ENCODE peak calls at places on chromosomes 11 and 22, in four cellular contexts. Q is GM12878, X is K562, G is HepG2. U is an unnamed sample.

GRCh38 chr11:89182773-89183172 is 5.1 kb downstream of the TYR start:
- DNase-seq in Q (no peak), X (no peak), G (no peak), U (no peak)

GRCh38 chr11:46373787-46374740 is 7.4 kb upstream of the MDK start:
- DNase-seq in G (no peak), Q (no peak), X (no peak), U (no peak)

GRCh38 chr11:93766504-93766903 is 17.6 kb upstream of the MED17 start:
- DNase-seq in Q (no peak), G (no peak), X (no peak), U (no peak)

GRCh38 chr22:27799334-27800249 is 2.0 kb downstream of the MN1 start:
- DNase-seq in X (no peak), Q (no peak), G (no peak), U (no peak)

GRCh38 chr11:26820739-26821138 is 98.9 kb upstream of the SLC5A12 start:
- DNase-seq in Q (no peak), G (no peak), X (no peak), U (no peak)

GRCh38 chr11:134545521-134545920 is 133.5 kb upstream of the B3GAT1 start:
- DNase-seq in G (no peak), X (no peak), Q (no peak), U (no peak)

GRCh38 chr11:72240461-72241289 is 3.3 kb downstream of the PHOX2A start:
- DNase-seq in Q (no peak), X (no peak), G (no peak), U (peak; percentile 25)

GRCh38 chr11:13965337-13965736 is 2.8 kb downstream of the SPON1 start:
- DNase-seq in Q (no peak), G (peak; percentile 13), X (no peak), U (no peak)

GRCh38 chr22:46936378-46936916 is 174.0 kb downstream of the TBC1D22A start:
- DNase-seq in G (peak; percentile 76), Q (no peak), X (no peak), U (no peak)

GRCh38 chr11:46072172-46072964 is 48.9 kb downstream of the PHF21A start:
- DNase-seq in X (peak; percentile 67), G (no peak), Q (no peak), U (no peak)

GRCh38 chr11:69837791-69838190 is 18.6 kb upstream of the FGF3 start:
- DNase-seq in X (no peak), G (no peak), Q (no peak), U (no peak)

GRCh38 chr11:86183694-86184093 is 60.9 kb upstream of the EED start:
- DNase-seq in G (no peak), Q (no peak), X (peak; percentile 86), U (no peak)

GRCh38 chr11:110184974-110185597 is 91.9 kb downstream of the ZC3H12C start:
- DNase-seq in X (no peak), G (peak; percentile 14), Q (no peak), U (no peak)

GRCh38 chr11:100860318-100860896 is 173.3 kb downstream of the ARHGAP42 start:
- DNase-seq in G (no peak), X (no peak), Q (no peak), U (no peak)

GRCh38 chr11:19789840-19790710 is 77.4 kb downstream of the NAV2 start:
- DNase-seq in G (no peak), Q (no peak), X (no peak), U (no peak)

GRCh38 chr11:14638561-14638960 is 5.0 kb upstream of the PDE3B start:
- DNase-seq in Q (no peak), G (no peak), X (no peak), U (no peak)

GRCh38 chr11:9269492-9270030 is 4.4 kb upstream of the DENND5A start:
- DNase-seq in Q (no peak), G (no peak), X (no peak), U (no peak)

GRCh38 chr11:73308963-73309960 is 1.2 kb downstream of the ARHGEF17 start:
- DNase-seq in Q (no peak), X (peak; percentile 28), G (peak; percentile 92), U (peak; percentile 89)

GRCh38 chr11:35087648-35088047 is 51.3 kb upstream of the CD44 start:
- DNase-seq in Q (no peak), G (no peak), X (no peak), U (no peak)

GRCh38 chr11:112166561-112166960 is 611 bp upstream of the TEX12 start:
- DNase-seq in G (peak; percentile 51), Q (no peak), X (no peak), U (no peak)

GRCh38 chr11:96012086-96012824 is 88.3 kb upstream of the MTMR2 start:
- DNase-seq in G (peak; percentile 99), X (peak; percentile 55), Q (peak; percentile 96), U (no peak)

GRCh38 chr11:130601141-130601540 is 152.7 kb downstream of the ADAMTS15 start:
- DNase-seq in Q (no peak), X (no peak), G (no peak), U (peak; percentile 51)

GRCh38 chr11:134357545-134357839 is 25.7 kb downstream of the GLB1L2 start:
- DNase-seq in X (no peak), G (no peak), Q (no peak), U (peak; percentile 5)

GRCh38 chr11:62553839-62554361 is 7.3 kb upstream of the AHNAK start:
- DNase-seq in Q (no peak), G (no peak), X (no peak), U (no peak)

GRCh38 chr11:81869337-81870065 is 864.2 kb downstream of the FAM181B start:
- DNase-seq in X (no peak), G (no peak), Q (peak; percentile 99), U (no peak)

GRCh38 chr11:64839335-64839734 is 5.1 kb downstream of the CDC42BPG start:
- DNase-seq in G (no peak), X (no peak), Q (no peak), U (no peak)

GRCh38 chr11:119403021-119403420 is 20.0 kb downstream of the THY1 start:
- DNase-seq in X (no peak), G (no peak), Q (no peak), U (no peak)

GRCh38 chr22:50733521-50734342 is 4.3 kb upstream of the ACR start:
- DNase-seq in Q (no peak), G (no peak), X (no peak), U (peak; percentile 9)

GRCh38 chr22:39967103-39967829 is 7.1 kb downstream of the TMA7B start:
- DNase-seq in G (no peak), Q (no peak), X (peak; percentile 44), U (no peak)

GRCh38 chr11:36702330-36703054 is 104.5 kb upstream of the RAG2 start:
- DNase-seq in Q (peak; percentile 41), X (peak; percentile 64), G (peak; percentile 63), U (no peak)

GRCh38 chr22:37465721-37466120 is 20.5 kb downstream of the MFNG start:
- DNase-seq in X (no peak), G (no peak), Q (no peak), U (no peak)

GRCh38 chr11:45410391-45411215 is 124.5 kb upstream of the SYT13 start:
- DNase-seq in Q (no peak), X (no peak), G (no peak), U (no peak)

GRCh38 chr11:117970400-117971024 is 15.7 kb upstream of the IL10RA start:
- DNase-seq in X (no peak), G (no peak), Q (no peak), U (no peak)

GRCh38 chr11:3160252-3161031 is 4.7 kb downstream of the OSBPL5 start:
- DNase-seq in X (no peak), Q (no peak), G (no peak), U (peak; percentile 93)

GRCh38 chr11:102886999-102887398 is 12.2 kb upstream of the MMP12 start:
- DNase-seq in Q (no peak), X (no peak), G (no peak), U (no peak)

GRCh38 chr22:35868938-35869337 is 151.3 kb downstream of the APOL5 start:
- DNase-seq in G (no peak), X (no peak), Q (no peak), U (no peak)

GRCh38 chr22:35893698-35894097 is 134.9 kb downstream of the RBFOX2 start:
- DNase-seq in X (no peak), G (no peak), Q (no peak), U (no peak)

GRCh38 chr11:12213920-12214319 is 103.5 kb downstream of the MICAL2 start:
- DNase-seq in Q (no peak), X (no peak), G (no peak), U (no peak)

GRCh38 chr22:31122532-31123291 is at the start of gene INPP5J:
- DNase-seq in X (no peak), Q (no peak), G (peak; percentile 44), U (peak; percentile 65)
- TF ChIP-seq CBFB in X (no peak), Q (no peak), G (no peak), U (no peak)

DNA sequence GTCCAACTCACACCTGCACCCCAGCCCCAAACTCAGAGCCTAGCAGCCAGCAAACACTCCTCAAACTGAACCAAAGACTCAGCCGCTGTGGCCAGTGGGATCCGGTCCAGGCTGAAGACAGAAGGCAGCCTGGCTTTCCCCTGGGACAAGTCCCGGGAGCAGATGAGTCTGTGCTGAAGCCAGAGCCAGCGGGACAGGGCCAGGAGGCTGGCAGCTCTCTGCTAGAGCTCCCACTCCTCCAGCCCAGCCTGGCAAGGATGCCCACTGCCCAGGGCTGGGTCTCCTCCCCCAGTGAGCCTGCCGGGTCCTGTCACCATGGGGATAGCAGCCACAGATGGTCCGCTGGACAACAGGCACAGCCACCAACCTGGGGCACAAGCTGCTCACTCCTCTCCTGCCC is 42.9 kb upstream of the PRR5 start:
- DNase-seq in Q (no peak), G (no peak), X (no peak), U (no peak)
- TF ChIP-seq CBFB in Q (no peak), G (no peak), X (no peak), U (no peak)

DNA sequence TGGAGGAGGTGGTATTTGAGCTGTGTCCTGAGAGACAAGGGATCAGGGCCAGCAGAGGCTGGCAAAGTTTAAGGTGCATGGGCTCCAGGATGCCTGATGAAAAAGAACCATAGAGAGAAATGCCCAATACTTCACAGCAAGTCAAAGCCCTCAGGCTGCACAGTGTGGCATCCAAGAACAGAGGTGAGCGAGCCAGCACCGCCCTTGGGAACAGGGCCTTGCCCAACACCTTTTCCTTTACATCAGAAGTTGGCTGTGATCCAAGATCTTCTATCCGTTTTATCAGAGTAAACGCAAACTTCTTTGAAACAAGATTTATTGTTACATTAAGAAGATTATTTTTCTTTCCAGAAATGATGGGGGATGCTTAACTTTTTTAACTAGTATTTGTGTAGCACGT is 1.4 kb downstream of the B3GNT6 start:
- DNase-seq in G (no peak), X (no peak), Q (no peak), U (no peak)
- TF ChIP-seq CBFB in G (no peak), X (no peak), Q (no peak), U (no peak)

DNA sequence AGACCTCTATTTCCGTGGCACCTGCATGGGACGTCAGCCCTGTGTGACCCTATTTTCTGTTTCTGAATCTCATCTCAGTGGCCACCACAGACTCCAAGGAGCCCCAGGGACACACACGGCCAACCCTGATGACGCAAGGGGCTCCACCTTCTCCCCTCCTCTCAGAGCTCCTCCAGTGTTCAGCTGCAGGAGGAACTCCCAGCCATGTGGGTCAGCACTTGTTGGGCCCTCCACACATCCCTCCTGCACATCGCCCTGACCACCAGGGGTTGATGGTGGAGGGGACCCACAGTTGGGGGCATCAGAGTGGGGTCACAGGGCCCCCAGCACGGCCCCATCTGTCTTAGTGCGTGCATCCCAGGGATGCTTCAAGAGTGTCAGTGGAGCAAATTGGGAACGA is 499.6 kb downstream of the BRD1 start:
- DNase-seq in Q (no peak), G (no peak), X (no peak), U (no peak)
- TF ChIP-seq CBFB in Q (no peak), G (no peak), X (no peak), U (no peak)

U was measured in WTC11.